ENCODE peak calls at places on chromosomes 11 and 22, in five cellular contexts. Z is psoas muscle; Q is activated T-cell treated with anti-CD3 and anti-CD28 coated beads for 24 hours; I is A549; A is activated CD8-positive, alpha-beta memory T cell treated with anti-CD3 and anti-CD28 coated beads for 4 hours. D is an unnamed sample.

GRCh38 chr11:127115844-127116243 is 115.3 kb upstream of the KIRREL3 start:
- DNase-seq in Z (no peak), Q (no peak), I (no peak), A (no peak), D (no peak)

GRCh38 chr11:8760896-8761295 is 78.3 kb downstream of the RPL27A start:
- DNase-seq in Z (no peak), Q (no peak), I (no peak), A (no peak), D (no peak)

GRCh38 chr22:17836977-17837742 is 62.9 kb upstream of the BID start:
- DNase-seq in Z (no peak), Q (no peak), I (no peak), A (no peak), D (no peak)

GRCh38 chr11:125055107-125055715 is 7.9 kb upstream of the SLC37A2 start:
- DNase-seq in Z (no peak), Q (no peak), I (no peak), A (no peak), D (no peak)

GRCh38 chr22:27558658-27559371 is 242.7 kb downstream of the MN1 start:
- DNase-seq in Z (no peak), Q (no peak), I (no peak), A (no peak), D (peak; percentile 54)

GRCh38 chr11:135037828-135038227 is 625.8 kb upstream of the B3GAT1 start:
- DNase-seq in Z (no peak), Q (no peak), I (no peak), A (no peak), D (no peak)

GRCh38 chr11:25562417-25562816 is 769.5 kb upstream of the ANO3 start:
- DNase-seq in Z (no peak), Q (no peak), I (no peak), A (no peak), D (no peak)

GRCh38 chr11:100927579-100927978 is 202.0 kb downstream of the PGR start:
- DNase-seq in Z (no peak), Q (no peak), I (no peak), A (no peak), D (no peak)

GRCh38 chr11:12126352-12127019 is 16.1 kb downstream of the MICAL2 start:
- DNase-seq in Z (no peak), Q (no peak), I (no peak), A (no peak), D (no peak)

GRCh38 chr22:46803031-46803880 is 40.8 kb downstream of the TBC1D22A start:
- DNase-seq in Z (peak; percentile 67), Q (peak; percentile 50), I (peak; percentile 46), A (peak; percentile 42), D (peak; percentile 61)

GRCh38 chr11:119317592-119318239 is 786 bp upstream of the MCAM start:
- DNase-seq in Z (no peak), Q (no peak), I (no peak), A (no peak), D (no peak)

GRCh38 chr22:37197451-37198289 is 9.6 kb upstream of the C1QTNF6 start:
- DNase-seq in Z (peak; percentile 84), Q (no peak), I (peak; percentile 96), A (no peak), D (peak; percentile 77)

GRCh38 chr11:24509114-24509513 is 12.3 kb downstream of the LUZP2 start:
- DNase-seq in Z (no peak), Q (no peak), I (no peak), A (no peak), D (no peak)

GRCh38 chr11:117620131-117620530 is 176.9 kb downstream of the DSCAML1 start:
- DNase-seq in Z (no peak), Q (no peak), I (no peak), A (no peak), D (no peak)

GRCh38 chr11:119473901-119474681 is 51.1 kb upstream of the THY1 start:
- DNase-seq in Z (no peak), Q (no peak), I (no peak), A (no peak), D (no peak)

GRCh38 chr11:14358729-14359439 is at the start of gene RRAS2:
- DNase-seq in Z (peak; percentile 89), Q (peak; percentile 72), I (peak; percentile 78), A (peak; percentile 64), D (peak; percentile 84)

GRCh38 chr11:12604557-12605105 is 69.6 kb upstream of the TEAD1 start:
- DNase-seq in Z (no peak), Q (no peak), I (no peak), A (no peak), D (no peak)

GRCh38 chr11:83818349-83818748 is 532.2 kb upstream of the CCDC90B start:
- DNase-seq in Z (no peak), Q (no peak), I (peak; percentile 5), A (no peak), D (no peak)

D was measured in mucosa of descending colon.